ENCODE peak calls at places on chromosomes 4 and X, in ten cellular contexts. Z is H9, T is sigmoid colon, N is heart left ventricle, Y is uterus, F is mesenchymal stem cell, H is right cardiac atrium, C is SJSA1, V is osteoblast, R is colonic mucosa. D is an unnamed sample.
A peak's percentile ranks its signal among the peaks of the same experiment; 100 is the strongest.

GRCh38 chr4:137393043-137393442 is 139.3 kb downstream of the PCDH18 start:
- DNase-seq in Z (no peak), T (no peak), N (no peak), Y (no peak), F (peak; percentile 16), H (no peak), C (no peak), V (no peak), R (no peak), D (no peak)

GRCh38 chr4:113979157-113979972 is at the start of gene ARSJ:
- DNase-seq in Z (peak; percentile 69), T (peak; percentile 81), N (peak; percentile 55), Y (peak; percentile 55), F (peak; percentile 92), H (peak; percentile 83), C (peak; percentile 91), V (peak; percentile 93), R (peak; percentile 63), D (peak; percentile 41)

GRCh38 chr4:48490012-48490679 is at the start of gene ZAR1:
- DNase-seq in Z (peak; percentile 49), T (no peak), N (no peak), Y (no peak), F (no peak), H (peak; percentile 46), C (no peak), V (peak; percentile 89), R (no peak), D (no peak)

GRCh38 chr4:140756292-140757219 is at the start of gene TBC1D9:
- DNase-seq in Z (peak; percentile 95), T (peak; percentile 86), N (peak; percentile 88), Y (peak; percentile 81), F (peak; percentile 89), H (peak; percentile 91), C (peak; percentile 79), V (peak; percentile 86), R (peak; percentile 87), D (peak; percentile 91)

GRCh38 chr4:36618102-36618501 is 336.7 kb downstream of the DTHD1 start:
- DNase-seq in Z (no peak), T (no peak), N (no peak), Y (no peak), F (no peak), H (no peak), C (no peak), V (no peak), R (no peak), D (no peak)

GRCh38 chr4:186934841-186935443 is 211.3 kb upstream of the FAT1 start:
- DNase-seq in Z (no peak), T (no peak), N (no peak), Y (no peak), F (peak; percentile 53), H (no peak), C (no peak), V (no peak), R (peak; percentile 55), D (peak; percentile 76)

GRCh38 chrX:80216086-80216485 is 201.5 kb downstream of the TBX22 start:
- DNase-seq in Z (no peak), T (no peak), N (no peak), Y (no peak), F (no peak), H (no peak), C (no peak), V (no peak), R (no peak), D (no peak)

GRCh38 chrX:8738588-8739189 is 6.8 kb upstream of the ANOS1 start:
- DNase-seq in Z (no peak), T (no peak), N (no peak), Y (no peak), F (peak; percentile 29), H (peak; percentile 64), C (peak; percentile 24), V (no peak), R (peak; percentile 38), D (peak; percentile 15)

GRCh38 chr4:107991945-107992625 is 2.4 kb downstream of the HADH start:
- DNase-seq in Z (no peak), T (no peak), N (no peak), Y (no peak), F (peak; percentile 37), H (no peak), C (no peak), V (peak; percentile 65), R (no peak), D (peak; percentile 29)

GRCh38 chr4:107989162-107989536 is 540 bp upstream of the HADH start:
- DNase-seq in Z (no peak), T (no peak), N (no peak), Y (no peak), F (no peak), H (no peak), C (no peak), V (no peak), R (no peak), D (peak; percentile 70)

GRCh38 chr4:107988763-107989035 is 990 bp upstream of the HADH start:
- DNase-seq in Z (no peak), T (no peak), N (no peak), Y (no peak), F (no peak), H (no peak), C (no peak), V (no peak), R (peak; percentile 29), D (no peak)

GRCh38 chr4:107987916-107988762 is 1.6 kb upstream of the HADH start:
- DNase-seq in Z (no peak), T (no peak), N (no peak), Y (no peak), F (no peak), H (no peak), C (no peak), V (no peak), R (peak; percentile 37), D (peak; percentile 65)

DNA sequence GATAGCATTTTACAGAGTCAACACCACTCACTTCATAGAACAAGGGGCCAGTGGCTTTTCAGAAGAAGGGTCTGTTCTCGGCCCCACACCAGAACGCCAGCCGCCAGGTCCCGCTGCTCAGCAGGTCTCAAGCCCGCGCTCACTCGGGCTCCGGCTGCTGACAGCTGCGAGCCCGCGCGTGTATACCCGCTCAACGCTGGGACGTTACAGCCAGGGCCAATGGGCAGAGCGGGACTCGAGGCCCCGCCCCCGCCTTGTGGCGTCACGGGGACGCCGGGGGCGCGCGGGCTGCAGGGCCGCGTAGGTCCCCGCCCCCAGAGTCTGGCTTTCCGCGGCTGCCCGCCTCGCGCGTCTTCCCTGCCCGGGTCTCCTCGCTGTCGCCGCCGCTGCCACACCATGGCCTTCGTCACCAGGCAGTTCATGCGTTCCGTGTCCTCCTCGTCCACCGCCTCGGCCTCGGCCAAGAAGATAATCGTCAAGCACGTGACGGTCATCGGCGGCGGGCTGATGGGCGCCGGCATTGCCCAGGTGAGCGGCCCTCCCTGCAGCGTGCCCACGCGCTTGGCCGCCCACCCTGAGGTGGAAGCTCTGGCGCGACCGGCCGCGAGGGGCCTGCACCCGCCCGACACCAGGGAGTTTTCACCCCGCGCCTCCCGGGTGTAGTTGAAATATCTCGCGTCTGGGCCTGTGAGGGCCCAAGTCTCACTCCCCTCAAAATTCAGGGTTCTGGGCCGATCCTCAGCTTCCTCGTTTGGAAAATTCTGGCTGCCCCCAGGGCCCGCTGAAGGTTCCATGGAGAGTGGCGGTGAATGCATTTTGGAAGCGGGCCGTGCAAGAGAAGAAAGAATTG is at the start of gene HADH:
- DNase-seq in Z (peak; percentile 91), T (peak; percentile 97), N (peak; percentile 95), Y (peak; percentile 91), F (peak; percentile 92), H (peak; percentile 97), C (peak; percentile 86), V (peak; percentile 99), R (peak; percentile 95), D (peak; percentile 95)
- H3K4me1 ChIP-seq in Z (no peaks in the 10 kb centered on the region), T (peaks cover 62% of the 10 kb centered on the region), N (no peaks in the 10 kb centered on the region), Y (no peaks in the 10 kb centered on the region), F (peaks cover 2% of the 10 kb centered on the region), H (peaks cover 1% of the 10 kb centered on the region), C (peaks cover 21% of the 10 kb centered on the region), V (peaks cover 14% of the 10 kb centered on the region), R (peaks cover 4% of the 10 kb centered on the region), D (peaks cover 11% of the 10 kb centered on the region)

GRCh38 chrX:132837126-132837525 is 121.3 kb downstream of the HS6ST2 start:
- DNase-seq in Z (no peak), T (no peak), N (no peak), Y (no peak), F (peak; percentile 83), H (no peak), C (peak; percentile 2), V (no peak), R (peak; percentile 25), D (no peak)

GRCh38 chrX:132834109-132834508 is 124.3 kb downstream of the HS6ST2 start:
- DNase-seq in Z (no peak), T (no peak), N (no peak), Y (no peak), F (no peak), H (no peak), C (no peak), V (no peak), R (no peak), D (no peak)

GRCh38 chrX:132837971-132838370 is 120.5 kb downstream of the HS6ST2 start:
- DNase-seq in Z (no peak), T (no peak), N (no peak), Y (no peak), F (no peak), H (no peak), C (no peak), V (no peak), R (peak; percentile 57), D (no peak)

GRCh38 chrX:132834741-132835140 is 123.7 kb downstream of the HS6ST2 start:
- DNase-seq in Z (no peak), T (no peak), N (no peak), Y (no peak), F (no peak), H (no peak), C (no peak), V (no peak), R (no peak), D (no peak)

GRCh38 chrX:132836471-132836870 is 122.0 kb downstream of the HS6ST2 start:
- DNase-seq in Z (no peak), T (no peak), N (no peak), Y (no peak), F (no peak), H (no peak), C (no peak), V (no peak), R (no peak), D (no peak)
- H3K27ac ChIP-seq in Z (no peak overlapping the region), T (no peak overlapping the region), N (no peak overlapping the region), Y (no peak overlapping the region), F (no peak overlapping the region), H (no peak overlapping the region), C (no peak overlapping the region), V (no peak overlapping the region), R (no peak overlapping the region), D (no peak overlapping the region)

GRCh38 chrX:153064061-153064460 is 7.8 kb downstream of the PNMA3 start:
- DNase-seq in Z (no peak), T (no peak), N (no peak), Y (no peak), F (no peak), H (no peak), C (no peak), V (peak; percentile 61), R (no peak), D (no peak)

GRCh38 chrX:153063315-153063714 is 7.0 kb downstream of the PNMA3 start:
- DNase-seq in Z (no peak), T (no peak), N (no peak), Y (no peak), F (peak; percentile 36), H (no peak), C (no peak), V (peak; percentile 73), R (no peak), D (no peak)

GRCh38 chrX:153060095-153060445 is 3.8 kb downstream of the PNMA3 start:
- DNase-seq in Z (no peak), T (no peak), N (no peak), Y (no peak), F (no peak), H (no peak), C (no peak), V (peak; percentile 64), R (no peak), D (no peak)

GRCh38 chrX:153059191-153060094 is 3.2 kb downstream of the PNMA3 start:
- DNase-seq in Z (no peak), T (no peak), N (no peak), Y (no peak), F (no peak), H (no peak), C (no peak), V (peak; percentile 63), R (no peak), D (no peak)

GRCh38 chrX:153061732-153062131 is 5.5 kb downstream of the PNMA3 start:
- DNase-seq in Z (no peak), T (no peak), N (no peak), Y (no peak), F (peak; percentile 41), H (no peak), C (no peak), V (peak; percentile 95), R (no peak), D (no peak)
- H3K27me3 ChIP-seq in Z (no peaks in the 10 kb centered on the region), T (peaks cover 6% of the 10 kb centered on the region), N (no peaks in the 10 kb centered on the region), Y (peaks cover 6% of the 10 kb centered on the region), F (peaks cover 40% of the 10 kb centered on the region), H (no peaks in the 10 kb centered on the region), C (peaks cover 3% of the 10 kb centered on the region), V (peaks cover 17% of the 10 kb centered on the region), R (peaks cover 3% of the 10 kb centered on the region), D (peaks cover 6% of the 10 kb centered on the region)

GRCh38 chr4:128385199-128385598 is 97.6 kb upstream of the PGRMC2 start:
- DNase-seq in Z (no peak), T (no peak), N (no peak), Y (no peak), F (no peak), H (no peak), C (peak; percentile 53), V (no peak), R (no peak), D (no peak)

GRCh38 chr4:128387600-128388351 is 100.2 kb upstream of the PGRMC2 start:
- DNase-seq in Z (no peak), T (no peak), N (no peak), Y (no peak), F (peak; percentile 37), H (no peak), C (no peak), V (no peak), R (no peak), D (no peak)

GRCh38 chr4:128388352-128388630 is 100.7 kb upstream of the PGRMC2 start:
- DNase-seq in Z (no peak), T (no peak), N (no peak), Y (no peak), F (peak; percentile 51), H (peak; percentile 26), C (no peak), V (peak; percentile 14), R (no peak), D (no peak)

GRCh38 chr4:128385683-128386304 is 98.2 kb upstream of the PGRMC2 start:
- DNase-seq in Z (no peak), T (no peak), N (no peak), Y (no peak), F (peak; percentile 99), H (no peak), C (peak; percentile 91), V (no peak), R (no peak), D (no peak)

GRCh38 chr4:128386761-128387599 is 99.4 kb upstream of the PGRMC2 start:
- DNase-seq in Z (no peak), T (peak; percentile 98), N (peak; percentile 94), Y (peak; percentile 95), F (peak; percentile 99), H (peak; percentile 94), C (peak; percentile 92), V (peak; percentile 77), R (peak; percentile 77), D (peak; percentile 82)
- H3K4me1 ChIP-seq in Z (peaks cover 6% of the 10 kb centered on the region), T (peaks cover 74% of the 10 kb centered on the region), N (peaks cover 32% of the 10 kb centered on the region), Y (peaks cover 14% of the 10 kb centered on the region), F (peaks cover 17% of the 10 kb centered on the region), H (peaks cover 5% of the 10 kb centered on the region), C (peaks cover 55% of the 10 kb centered on the region), V (peaks cover 48% of the 10 kb centered on the region), R (no peaks in the 10 kb centered on the region), D (no peaks in the 10 kb centered on the region)

D was measured in small intestine.